ENCODE peak calls at places on chromosomes 2 and 18, in seven cellular contexts. Y, E, H, I, X, K and V are unnamed samples.

GRCh38 chr2:241639385-241639784 is 1.9 kb downstream of the ATG4B start:
- DNase-seq in Y (no peak), E (no peak), H (no peak), I (peak; percentile 27), X (no peak), K (no peak), V (no peak)

GRCh38 chr2:186882511-186883071 is 33.6 kb upstream of the ZSWIM2 start:
- DNase-seq in Y (no peak), E (no peak), H (no peak), I (no peak), X (no peak), K (no peak), V (no peak)

GRCh38 chr2:231472816-231473215 is 8.5 kb upstream of the NCL start:
- DNase-seq in Y (no peak), E (no peak), H (no peak), I (no peak), X (no peak), K (no peak), V (no peak)

GRCh38 chr2:150812664-150813408 is 325.4 kb upstream of the RND3 start:
- DNase-seq in Y (no peak), E (no peak), H (no peak), I (no peak), X (no peak), K (no peak), V (no peak)

GRCh38 chr2:72895759-72896281 is 8.6 kb downstream of the SPR start:
- DNase-seq in Y (no peak), E (no peak), H (peak; percentile 24), I (no peak), X (no peak), K (no peak), V (peak; percentile 55)

GRCh38 chr2:103161456-103162289 is 399.8 kb downstream of the TMEM182 start:
- DNase-seq in Y (no peak), E (peak; percentile 44), H (peak; percentile 16), I (peak; percentile 70), X (no peak), K (no peak), V (peak; percentile 30)

GRCh38 chr2:224309216-224309615 is 92.7 kb downstream of the FAM124B start:
- DNase-seq in Y (no peak), E (no peak), H (peak; percentile 82), I (no peak), X (no peak), K (no peak), V (no peak)

GRCh38 chr2:150472122-150472899 is 15.2 kb downstream of the RND3 start:
- DNase-seq in Y (no peak), E (no peak), H (peak; percentile 92), I (peak; percentile 33), X (no peak), K (no peak), V (peak; percentile 87)

GRCh38 chr2:4324531-4324930 is 621.2 kb downstream of the DCDC2C start:
- DNase-seq in Y (no peak), E (no peak), H (no peak), I (no peak), X (no peak), K (no peak), V (no peak)

GRCh38 chr2:73307720-73308119 is 14.4 kb upstream of the EGR4 start:
- DNase-seq in Y (no peak), E (no peak), H (no peak), I (no peak), X (no peak), K (no peak), V (no peak)

GRCh38 chr2:169116307-169116706 is 46.9 kb downstream of the DHRS9 start:
- DNase-seq in Y (no peak), E (no peak), H (no peak), I (no peak), X (no peak), K (no peak), V (no peak)

GRCh38 chr18:62131305-62131909 is 55.4 kb downstream of the PIGN start:
- DNase-seq in Y (peak; percentile 49), E (peak; percentile 58), H (peak; percentile 67), I (peak; percentile 60), X (peak; percentile 61), K (peak; percentile 41), V (peak; percentile 76)

GRCh38 chr2:24434576-24434975 is 56.5 kb upstream of the NCOA1 start:
- DNase-seq in Y (no peak), E (no peak), H (no peak), I (peak; percentile 52), X (no peak), K (no peak), V (no peak)

GRCh38 chr2:176151199-176152099 is at the start of gene HOXD4:
- DNase-seq in Y (no peak), E (no peak), H (no peak), I (peak; percentile 36), X (peak; percentile 60), K (no peak), V (no peak)

GRCh38 chr2:158232476-158232875 is 130.8 kb downstream of the UPP2 start:
- DNase-seq in Y (no peak), E (no peak), H (peak; percentile 11), I (no peak), X (no peak), K (no peak), V (no peak)

GRCh38 chr2:165952600-165953210 is 871 bp downstream of the TTC21B start:
- DNase-seq in Y (no peak), E (no peak), H (peak; percentile 59), I (peak; percentile 42), X (no peak), K (no peak), V (peak; percentile 3)

GRCh38 chr2:229282758-229283546 is 11.9 kb upstream of the PID1 start:
- DNase-seq in Y (no peak), E (no peak), H (no peak), I (no peak), X (no peak), K (no peak), V (peak; percentile 74)

GRCh38 chr2:36805635-36806224 is 109.2 kb downstream of the VIT start:
- DNase-seq in Y (no peak), E (no peak), H (no peak), I (no peak), X (no peak), K (no peak), V (no peak)

GRCh38 chr2:113977660-113978523 is 88.0 kb downstream of the ACTR3 start:
- DNase-seq in Y (no peak), E (peak; percentile 18), H (peak; percentile 60), I (peak; percentile 74), X (no peak), K (peak; percentile 34), V (peak; percentile 72)

DNA sequence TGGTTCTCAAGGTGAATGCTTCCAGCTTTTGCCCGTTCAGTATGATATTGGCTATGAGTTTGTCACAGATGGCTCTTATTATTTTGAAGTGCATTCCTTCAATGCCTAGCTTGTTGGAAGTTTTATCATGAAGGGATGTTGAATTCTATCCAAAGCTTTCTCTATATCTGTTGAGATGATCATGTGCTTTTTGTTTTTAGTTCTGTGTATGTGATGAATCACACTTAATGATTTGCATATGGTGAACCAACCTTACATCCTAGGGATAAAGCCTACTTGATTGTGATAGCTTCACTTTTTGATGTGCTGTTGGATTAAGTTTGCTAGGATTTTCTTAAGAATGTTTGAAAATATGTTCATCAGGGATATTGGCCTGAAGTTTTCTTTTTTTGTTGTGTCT is 112.1 kb downstream of the MBD2 start:
- DNase-seq in Y (no peak), E (no peak), H (no peak), I (no peak), X (no peak), K (no peak), V (no peak)
- H4K8ac ChIP-seq in Y (no peak overlapping the region), E (no peak overlapping the region), H (no peak overlapping the region), I (no peak overlapping the region), X (no peak overlapping the region), K (no peak overlapping the region), V (no peak overlapping the region)

GRCh38 chr2:104620840-104621239 is 233.1 kb upstream of the POU3F3 start:
- DNase-seq in Y (no peak), E (no peak), H (no peak), I (no peak), X (no peak), K (no peak), V (no peak)
- H4K8ac ChIP-seq in Y (no peak overlapping the region), E (no peak overlapping the region), H (no peak overlapping the region), I (no peak overlapping the region), X (peak overlapping the region; percentile 89), K (no peak overlapping the region), V (no peak overlapping the region)

GRCh38 chr2:33216508-33217182 is 259.8 kb upstream of the RASGRP3 start:
- DNase-seq in Y (no peak), E (no peak), H (no peak), I (no peak), X (no peak), K (no peak), V (peak; percentile 51)
- H4K8ac ChIP-seq in Y (no peak overlapping the region), E (no peak overlapping the region), H (peak overlapping the region; percentile 81), I (no peak overlapping the region), X (no peak overlapping the region), K (no peak overlapping the region), V (peak overlapping the region; percentile 90)

GRCh38 chr2:99762714-99763113 is 272.9 kb upstream of the REV1 start:
- DNase-seq in Y (no peak), E (no peak), H (no peak), I (no peak), X (no peak), K (no peak), V (no peak)
- H4K8ac ChIP-seq in Y (no peak overlapping the region), E (no peak overlapping the region), H (no peak overlapping the region), I (no peak overlapping the region), X (no peak overlapping the region), K (no peak overlapping the region), V (no peak overlapping the region)

GRCh38 chr18:10776493-10776892 is 250.7 kb downstream of the NAPG start:
- DNase-seq in Y (no peak), E (no peak), H (no peak), I (no peak), X (no peak), K (no peak), V (no peak)
- H4K8ac ChIP-seq in Y (no peak overlapping the region), E (no peak overlapping the region), H (no peak overlapping the region), I (no peak overlapping the region), X (no peak overlapping the region), K (no peak overlapping the region), V (no peak overlapping the region)